ENCODE peak calls at places on chromosomes 3 and 15, in four cellular contexts. G is NCI-H1694 treated with DMSO at 0.1 percent for 48 hours; F is stimulated activated CD4-positive, alpha-beta T cell treated with anti-CD3 and anti-CD28 coated beads, Interleukin-4, amount 100 ng/mL, for 48 hours; O is hepatocyte. Y is an unnamed sample.

GRCh38 chr15:39075311-39075710 is 505.6 kb upstream of the THBS1 start:
- DNase-seq in G (no peak), F (no peak), O (no peak), Y (peak)

GRCh38 chr15:90706394-90707327 is 10.5 kb upstream of the BLM start:
- DNase-seq in O (no peak), G (peak), F (no peak), Y (peak)

GRCh38 chr3:62134061-62134496 is 239.3 kb downstream of the FEZF2 start:
- DNase-seq in F (no peak), G (no peak), O (no peak), Y (peak)

GRCh38 chr3:176920806-176921205 is 276.5 kb downstream of the TBL1XR1 start:
- DNase-seq in G (no peak), O (peak), F (no peak), Y (no peak)

GRCh38 chr3:126476166-126476975 is 680 bp upstream of the ZXDC start:
- DNase-seq in F (no peak), G (no peak), O (no peak), Y (no peak)

GRCh38 chr3:111373861-111374260 is 168.1 kb upstream of the CD96 start:
- DNase-seq in G (no peak), O (no peak), F (no peak), Y (peak)

GRCh38 chr15:73284073-73284472 is 84.7 kb downstream of the HCN4 start:
- DNase-seq in F (no peak), O (no peak), G (no peak), Y (peak)

GRCh38 chr3:194577985-194578905 is 55.0 kb downstream of the TMEM44 start:
- DNase-seq in O (peak), G (no peak), F (no peak), Y (peak)

GRCh38 chr3:140093742-140094141 is 158.8 kb downstream of the CLSTN2 start:
- DNase-seq in F (no peak), O (peak), G (peak), Y (peak)

GRCh38 chr3:151319613-151320012 is 3.0 kb upstream of the GPR87 start:
- DNase-seq in F (no peak), O (no peak), G (no peak), Y (no peak)

GRCh38 chr15:40052604-40053003 is 13.6 kb upstream of the SRP14 start:
- DNase-seq in G (no peak), O (no peak), F (no peak), Y (peak)

GRCh38 chr3:15783361-15783969 is 14.3 kb downstream of the ANKRD28 start:
- DNase-seq in F (no peak), O (no peak), G (no peak), Y (peak)

GRCh38 chr3:189144645-189145044 is 27.1 kb upstream of the TPRG1 start:
- DNase-seq in F (no peak), G (peak), O (peak), Y (peak)

GRCh38 chr3:10817506-10817905 is 1.5 kb downstream of the SLC6A11 start:
- DNase-seq in G (no peak), O (no peak), F (no peak), Y (no peak)

GRCh38 chr3:44529927-44530326 is 25.1 kb upstream of the ZKSCAN7 start:
- DNase-seq in G (no peak), F (no peak), O (no peak), Y (peak)

GRCh38 chr3:35422826-35423601 is 216.3 kb upstream of the ARPP21 start:
- DNase-seq in O (no peak), F (no peak), G (no peak), Y (no peak)

GRCh38 chr3:106827515-106828213 is 549.6 kb upstream of the CCDC54 start:
- DNase-seq in G (no peak), O (no peak), F (no peak), Y (peak)

GRCh38 chr3:181699171-181699903 is 12.4 kb upstream of the SOX2 start:
- DNase-seq in F (no peak), O (no peak), G (no peak), Y (no peak)

GRCh38 chr15:101182215-101182614 is 69.6 kb downstream of the CHSY1 start:
- DNase-seq in G (no peak), O (no peak), F (no peak), Y (no peak)

GRCh38 chr3:175255698-175256097 is 396.6 kb downstream of the NAALADL2 start:
- DNase-seq in G (no peak), O (no peak), F (no peak), Y (peak)

GRCh38 chr15:101619615-101619865 is 32.6 kb downstream of the TM2D3 start:
- DNase-seq in O (no peak), F (no peak), G (no peak), Y (no peak)

GRCh38 chr15:89836255-89837133 is 21.8 kb upstream of the ANPEP start:
- DNase-seq in O (peak), G (no peak), F (no peak), Y (peak)

GRCh38 chr15:53323197-53323596 is 436.3 kb downstream of the WDR72 start:
- DNase-seq in G (no peak), O (peak), F (no peak), Y (peak)

GRCh38 chr3:139388961-139389551 is 391 bp downstream of the COPB2 start:
- DNase-seq in G (no peak), O (no peak), F (peak), Y (no peak)

GRCh38 chr3:30680789-30681188 is 74.4 kb downstream of the TGFBR2 start:
- DNase-seq in O (no peak), G (no peak), F (no peak), Y (peak)

GRCh38 chr3:16468114-16469098 is 45.1 kb downstream of the RFTN1 start:
- DNase-seq in O (no peak), F (no peak), G (no peak), Y (no peak)

GRCh38 chr3:195257454-195258448 is 13.2 kb downstream of the XXYLT1 start:
- DNase-seq in G (no peak), F (no peak), O (no peak), Y (no peak)

Y was measured in RPMI7951.